ENCODE peak calls at places on chromosomes 16 and 17, in ten cellular contexts. One of them, this sample, is unnamed. For H3K9me3, the result is how much of the 10 kb centered on the place peaks cover.

GRCh38 chr17:77382356-77382911 is 241.7 kb downstream of the SEC14L1 start:
- DNase-seq in body of pancreas: no peak
- DNase-seq in thyroid gland: no peak
- DNase-seq in breast epithelium: no peak
- DNase-seq in stomach: no peak
- DNase-seq in GM12878: no peak
- DNase-seq in IMR-90: no peak
- DNase-seq in tibial nerve: no peak
- DNase-seq in suprapubic skin: no peak
- DNase-seq in Peyer's patch: peak
- DNase-seq in this sample: no peak

GRCh38 chr17:58529275-58529674 is 14.8 kb upstream of the MTMR4 start:
- DNase-seq in body of pancreas: no peak
- DNase-seq in thyroid gland: no peak
- DNase-seq in breast epithelium: no peak
- DNase-seq in stomach: no peak
- DNase-seq in GM12878: no peak
- DNase-seq in IMR-90: no peak
- DNase-seq in tibial nerve: no peak
- DNase-seq in suprapubic skin: no peak
- DNase-seq in Peyer's patch: no peak
- DNase-seq in this sample: no peak

GRCh38 chr17:50188521-50189395 is 12.7 kb downstream of the COL1A1 start:
- DNase-seq in body of pancreas: no peak
- DNase-seq in thyroid gland: no peak
- DNase-seq in breast epithelium: no peak
- DNase-seq in stomach: no peak
- DNase-seq in GM12878: no peak
- DNase-seq in IMR-90: peak
- DNase-seq in tibial nerve: no peak
- DNase-seq in suprapubic skin: no peak
- DNase-seq in Peyer's patch: no peak
- DNase-seq in this sample: no peak

GRCh38 chr17:58330997-58331814 is 2.6 kb upstream of the TSPOAP1 start:
- DNase-seq in body of pancreas: no peak
- DNase-seq in thyroid gland: no peak
- DNase-seq in breast epithelium: no peak
- DNase-seq in stomach: peak
- DNase-seq in GM12878: no peak
- DNase-seq in IMR-90: no peak
- DNase-seq in tibial nerve: no peak
- DNase-seq in suprapubic skin: no peak
- DNase-seq in Peyer's patch: peak
- DNase-seq in this sample: no peak

GRCh38 chr17:44971776-44972483 is 3.8 kb upstream of the C1QL1 start:
- DNase-seq in body of pancreas: no peak
- DNase-seq in thyroid gland: no peak
- DNase-seq in breast epithelium: no peak
- DNase-seq in stomach: no peak
- DNase-seq in GM12878: no peak
- DNase-seq in IMR-90: peak
- DNase-seq in tibial nerve: no peak
- DNase-seq in suprapubic skin: no peak
- DNase-seq in Peyer's patch: no peak
- DNase-seq in this sample: no peak

GRCh38 chr16:25366078-25366477 is 108.4 kb upstream of the ZKSCAN2 start:
- DNase-seq in body of pancreas: no peak
- DNase-seq in thyroid gland: no peak
- DNase-seq in breast epithelium: no peak
- DNase-seq in stomach: no peak
- DNase-seq in GM12878: no peak
- DNase-seq in IMR-90: no peak
- DNase-seq in tibial nerve: no peak
- DNase-seq in suprapubic skin: no peak
- DNase-seq in Peyer's patch: no peak
- DNase-seq in this sample: no peak

GRCh38 chr16:80369138-80369537 is 171.7 kb upstream of the DYNLRB2 start:
- DNase-seq in body of pancreas: no peak
- DNase-seq in thyroid gland: no peak
- DNase-seq in breast epithelium: no peak
- DNase-seq in stomach: no peak
- DNase-seq in GM12878: no peak
- DNase-seq in IMR-90: no peak
- DNase-seq in tibial nerve: no peak
- DNase-seq in suprapubic skin: no peak
- DNase-seq in Peyer's patch: no peak
- DNase-seq in this sample: no peak

GRCh38 chr17:63550816-63551639 is 751 bp downstream of the DCAF7 start:
- DNase-seq in body of pancreas: peak
- DNase-seq in thyroid gland: no peak
- DNase-seq in breast epithelium: peak
- DNase-seq in stomach: peak
- DNase-seq in GM12878: no peak
- DNase-seq in IMR-90: peak
- DNase-seq in tibial nerve: no peak
- DNase-seq in suprapubic skin: no peak
- DNase-seq in Peyer's patch: no peak
- DNase-seq in this sample: no peak

GRCh38 chr17:8186787-8187516 is 3.0 kb downstream of the BORCS6 start:
- DNase-seq in body of pancreas: peak
- DNase-seq in thyroid gland: peak
- DNase-seq in breast epithelium: peak
- DNase-seq in stomach: peak
- DNase-seq in GM12878: peak
- DNase-seq in IMR-90: peak
- DNase-seq in tibial nerve: peak
- DNase-seq in suprapubic skin: peak
- DNase-seq in Peyer's patch: peak
- DNase-seq in this sample: peak

GRCh38 chr17:8188408-8188839 is 1.6 kb downstream of the BORCS6 start:
- DNase-seq in body of pancreas: no peak
- DNase-seq in thyroid gland: no peak
- DNase-seq in breast epithelium: no peak
- DNase-seq in stomach: no peak
- DNase-seq in GM12878: no peak
- DNase-seq in IMR-90: no peak
- DNase-seq in tibial nerve: no peak
- DNase-seq in suprapubic skin: peak
- DNase-seq in Peyer's patch: no peak
- DNase-seq in this sample: no peak

GRCh38 chr17:8186446-8186786 is 3.6 kb downstream of the BORCS6 start:
- DNase-seq in body of pancreas: no peak
- DNase-seq in thyroid gland: no peak
- DNase-seq in breast epithelium: no peak
- DNase-seq in stomach: no peak
- DNase-seq in GM12878: no peak
- DNase-seq in IMR-90: no peak
- DNase-seq in tibial nerve: no peak
- DNase-seq in suprapubic skin: no peak
- DNase-seq in Peyer's patch: no peak
- DNase-seq in this sample: no peak

GRCh38 chr17:8187517-8188407 is 2.2 kb downstream of the BORCS6 start:
- DNase-seq in body of pancreas: peak
- DNase-seq in thyroid gland: peak
- DNase-seq in breast epithelium: peak
- DNase-seq in stomach: peak
- DNase-seq in GM12878: peak
- DNase-seq in IMR-90: peak
- DNase-seq in tibial nerve: peak
- DNase-seq in suprapubic skin: peak
- DNase-seq in Peyer's patch: peak
- DNase-seq in this sample: peak

GRCh38 chr17:8185580-8186445 is 4.2 kb downstream of the BORCS6 start:
- DNase-seq in body of pancreas: peak
- DNase-seq in thyroid gland: peak
- DNase-seq in breast epithelium: peak
- DNase-seq in stomach: peak
- DNase-seq in GM12878: no peak
- DNase-seq in IMR-90: peak
- DNase-seq in tibial nerve: peak
- DNase-seq in suprapubic skin: peak
- DNase-seq in Peyer's patch: peak
- DNase-seq in this sample: no peak
- TF ChIP-seq POLR2A in body of pancreas: peak
- TF ChIP-seq POLR2A in thyroid gland: peak
- TF ChIP-seq POLR2A in breast epithelium: no peak
- TF ChIP-seq POLR2A in stomach: no peak
- TF ChIP-seq POLR2A in GM12878: peak
- TF ChIP-seq POLR2A in IMR-90: no peak
- TF ChIP-seq POLR2A in tibial nerve: peak
- TF ChIP-seq POLR2A in suprapubic skin: no peak
- TF ChIP-seq POLR2A in Peyer's patch: peak
- TF ChIP-seq POLR2A in this sample: no peak

DNA sequence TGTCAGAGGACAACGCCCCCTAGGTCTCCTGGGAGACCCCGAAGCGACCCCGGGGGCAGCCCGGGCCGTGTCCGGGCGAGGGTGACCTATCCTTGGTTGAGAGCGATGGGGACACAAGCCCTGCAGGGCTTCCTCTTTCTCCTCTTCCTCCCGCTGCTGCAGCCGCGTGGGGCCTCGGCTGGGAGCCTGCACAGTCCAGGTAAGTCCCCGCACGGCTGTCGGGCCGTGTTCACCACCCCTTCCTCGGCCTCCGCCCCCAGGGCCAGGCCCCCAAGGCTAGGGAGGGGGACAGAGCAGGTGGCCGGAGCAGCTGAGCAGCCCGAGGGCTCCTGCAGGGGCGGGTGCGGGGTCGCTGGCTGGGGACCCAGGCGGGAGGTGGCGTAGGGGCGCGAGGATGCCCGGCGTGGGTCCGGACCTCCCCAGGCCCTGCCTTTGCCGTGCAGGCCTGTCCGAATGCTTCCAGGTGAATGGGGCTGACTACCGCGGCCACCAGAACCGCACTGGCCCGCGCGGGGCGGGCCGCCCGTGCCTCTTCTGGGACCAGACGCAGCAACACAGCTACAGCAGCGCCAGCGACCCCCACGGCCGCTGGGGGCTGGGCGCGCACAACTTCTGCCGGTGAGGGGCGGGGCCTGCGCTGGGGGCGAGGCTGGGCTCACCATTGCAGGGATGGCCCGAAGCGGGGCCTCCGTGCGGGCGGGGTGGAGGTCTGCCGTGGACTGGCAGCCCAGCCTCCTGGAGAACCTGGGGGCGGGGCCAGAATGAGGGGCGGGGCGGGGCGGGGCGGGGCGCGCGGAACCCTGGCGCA is 545 bp downstream of the KREMEN2 start:
- DNase-seq in body of pancreas: peak
- DNase-seq in thyroid gland: peak
- DNase-seq in breast epithelium: no peak
- DNase-seq in stomach: peak
- DNase-seq in GM12878: no peak
- DNase-seq in IMR-90: no peak
- DNase-seq in tibial nerve: no peak
- DNase-seq in suprapubic skin: peak
- DNase-seq in Peyer's patch: peak
- DNase-seq in this sample: no peak
- TF ChIP-seq CTCF in body of pancreas: no peak
- TF ChIP-seq CTCF in thyroid gland: no peak
- TF ChIP-seq CTCF in breast epithelium: no peak
- TF ChIP-seq CTCF in stomach: no peak
- TF ChIP-seq CTCF in GM12878: no peak
- TF ChIP-seq CTCF in IMR-90: no peak
- TF ChIP-seq CTCF in tibial nerve: no peak
- TF ChIP-seq CTCF in suprapubic skin: no peak
- TF ChIP-seq CTCF in Peyer's patch: no peak
- TF ChIP-seq CTCF in this sample: no peak

GRCh38 chr16:35575432-35575821 is 2116.0 kb downstream of the TP53TG3F start:
- DNase-seq in body of pancreas: no peak
- DNase-seq in thyroid gland: no peak
- DNase-seq in breast epithelium: no peak
- DNase-seq in stomach: no peak
- DNase-seq in GM12878: no peak
- DNase-seq in IMR-90: no peak
- DNase-seq in tibial nerve: no peak
- DNase-seq in suprapubic skin: no peak
- DNase-seq in Peyer's patch: no peak
- DNase-seq in this sample: no peak

GRCh38 chr16:35574011-35574410 is 2114.6 kb downstream of the TP53TG3F start:
- DNase-seq in body of pancreas: no peak
- DNase-seq in thyroid gland: no peak
- DNase-seq in breast epithelium: no peak
- DNase-seq in stomach: no peak
- DNase-seq in GM12878: no peak
- DNase-seq in IMR-90: no peak
- DNase-seq in tibial nerve: no peak
- DNase-seq in suprapubic skin: no peak
- DNase-seq in Peyer's patch: no peak
- DNase-seq in this sample: no peak

GRCh38 chr16:35572186-35572585 is 2112.8 kb downstream of the TP53TG3F start:
- DNase-seq in body of pancreas: no peak
- DNase-seq in thyroid gland: no peak
- DNase-seq in breast epithelium: no peak
- DNase-seq in stomach: no peak
- DNase-seq in GM12878: no peak
- DNase-seq in IMR-90: no peak
- DNase-seq in tibial nerve: no peak
- DNase-seq in suprapubic skin: no peak
- DNase-seq in Peyer's patch: no peak
- DNase-seq in this sample: no peak

GRCh38 chr16:35574454-35575431 is 2115.3 kb downstream of the TP53TG3F start:
- DNase-seq in body of pancreas: no peak
- DNase-seq in thyroid gland: no peak
- DNase-seq in breast epithelium: no peak
- DNase-seq in stomach: no peak
- DNase-seq in GM12878: no peak
- DNase-seq in IMR-90: no peak
- DNase-seq in tibial nerve: no peak
- DNase-seq in suprapubic skin: no peak
- DNase-seq in Peyer's patch: no peak
- DNase-seq in this sample: no peak

GRCh38 chr16:35573407-35573806 is 2114.0 kb downstream of the TP53TG3F start:
- DNase-seq in body of pancreas: no peak
- DNase-seq in thyroid gland: no peak
- DNase-seq in breast epithelium: no peak
- DNase-seq in stomach: no peak
- DNase-seq in GM12878: no peak
- DNase-seq in IMR-90: no peak
- DNase-seq in tibial nerve: no peak
- DNase-seq in suprapubic skin: no peak
- DNase-seq in Peyer's patch: no peak
- DNase-seq in this sample: no peak
- H3K9me3 ChIP-seq in body of pancreas: under half
- H3K9me3 ChIP-seq in thyroid gland: under half
- H3K9me3 ChIP-seq in breast epithelium: under half
- H3K9me3 ChIP-seq in stomach: half or more
- H3K9me3 ChIP-seq in GM12878: under half
- H3K9me3 ChIP-seq in IMR-90: under half
- H3K9me3 ChIP-seq in tibial nerve: under half
- H3K9me3 ChIP-seq in suprapubic skin: under half
- H3K9me3 ChIP-seq in Peyer's patch: under half
- H3K9me3 ChIP-seq in this sample: under half

DNA sequence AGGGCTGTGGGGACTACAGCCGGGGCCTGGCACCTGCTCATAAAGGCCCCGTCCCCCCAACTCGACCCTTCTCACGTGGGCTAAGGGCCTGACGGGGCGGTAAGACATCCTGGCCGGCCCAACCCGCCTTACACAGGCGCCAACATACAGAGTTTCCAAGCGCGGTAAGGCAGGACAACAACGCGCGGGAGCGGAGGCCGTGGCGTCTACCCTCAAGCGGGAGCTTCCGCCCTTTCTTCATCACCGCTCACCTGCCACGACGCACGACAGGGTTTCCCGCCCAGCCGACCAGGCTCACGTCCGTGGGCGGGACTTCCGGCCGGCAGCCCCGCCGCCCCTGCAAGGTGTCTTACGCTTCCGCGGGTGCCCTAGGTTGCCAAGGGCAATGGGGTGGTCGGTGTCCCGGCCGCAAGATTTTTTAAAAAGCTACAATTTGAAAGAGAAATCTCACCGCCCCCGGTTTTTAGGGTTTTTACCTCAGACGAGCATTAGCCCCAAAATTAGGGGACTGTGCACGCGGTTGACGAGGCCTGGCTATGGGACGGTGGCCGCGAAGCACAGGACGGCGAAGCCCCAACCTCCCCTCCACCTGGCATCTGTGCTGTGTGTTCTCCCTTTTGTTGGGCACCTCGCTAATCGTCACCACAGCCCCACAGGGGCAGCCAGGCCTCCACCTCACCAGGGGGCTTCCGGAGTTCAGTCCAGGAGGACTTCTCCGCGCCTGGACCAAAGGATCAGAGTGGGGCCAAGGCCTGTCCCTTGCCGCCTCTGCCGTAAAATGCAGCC is at the start of gene TERB1:
- DNase-seq in body of pancreas: no peak
- DNase-seq in thyroid gland: no peak
- DNase-seq in breast epithelium: no peak
- DNase-seq in stomach: no peak
- DNase-seq in GM12878: no peak
- DNase-seq in IMR-90: no peak
- DNase-seq in tibial nerve: no peak
- DNase-seq in suprapubic skin: no peak
- DNase-seq in Peyer's patch: no peak
- DNase-seq in this sample: no peak
- TF ChIP-seq POLR2A in body of pancreas: no peak
- TF ChIP-seq POLR2A in thyroid gland: no peak
- TF ChIP-seq POLR2A in breast epithelium: no peak
- TF ChIP-seq POLR2A in stomach: no peak
- TF ChIP-seq POLR2A in GM12878: no peak
- TF ChIP-seq POLR2A in IMR-90: no peak
- TF ChIP-seq POLR2A in tibial nerve: no peak
- TF ChIP-seq POLR2A in suprapubic skin: no peak
- TF ChIP-seq POLR2A in Peyer's patch: no peak
- TF ChIP-seq POLR2A in this sample: no peak

This sample was measured in vagina.